ENCODE peak calls at places on chromosomes 5 and 9, in seven cellular contexts. L, X, A, F, O, N and S are unnamed samples.

GRCh38 chr9:70488098-70488792 is 73.8 kb upstream of the KLF9 start:
- DNase-seq in L (no peak), X (no peak), A (no peak), F (no peak), O (no peak), N (no peak), S (no peak)

GRCh38 chr9:127353882-127354281 is 43.1 kb upstream of the SLC2A8 start:
- DNase-seq in L (no peak), X (no peak), A (no peak), F (no peak), O (no peak), N (no peak), S (no peak)

GRCh38 chr9:72882117-72882775 is 70.6 kb downstream of the ALDH1A1 start:
- DNase-seq in L (no peak), X (no peak), A (no peak), F (no peak), O (no peak), N (no peak), S (no peak)

GRCh38 chr9:99189887-99190596 is 31.7 kb downstream of the ALG2 start:
- DNase-seq in L (no peak), X (no peak), A (no peak), F (no peak), O (no peak), N (no peak), S (no peak)

GRCh38 chr5:158880514-158881001 is 219.2 kb downstream of the EBF1 start:
- DNase-seq in L (no peak), X (no peak), A (no peak), F (no peak), O (no peak), N (no peak), S (no peak)

GRCh38 chr5:33774323-33774722 is 117.5 kb downstream of the ADAMTS12 start:
- DNase-seq in L (no peak), X (no peak), A (no peak), F (no peak), O (no peak), N (no peak), S (no peak)

GRCh38 chr5:72079288-72079687 is 28.0 kb upstream of the MAP1B start:
- DNase-seq in L (peak; percentile 88), X (peak; percentile 78), A (no peak), F (no peak), O (no peak), N (no peak), S (no peak)

GRCh38 chr9:134629061-134629585 is 12.5 kb upstream of the COL5A1 start:
- DNase-seq in L (no peak), X (peak; percentile 59), A (no peak), F (no peak), O (no peak), N (no peak), S (no peak)

GRCh38 chr5:94890907-94891306 is 272.4 kb downstream of the SLF1 start:
- DNase-seq in L (no peak), X (no peak), A (no peak), F (no peak), O (no peak), N (no peak), S (no peak)

GRCh38 chr5:178114325-178115135 is 1.2 kb downstream of the N4BP3 start:
- DNase-seq in L (peak; percentile 67), X (peak; percentile 82), A (no peak), F (no peak), O (no peak), N (peak; percentile 41), S (peak; percentile 63)

GRCh38 chr9:101408374-101409078 is 9.9 kb downstream of the ZNF189 start:
- DNase-seq in L (peak; percentile 23), X (no peak), A (no peak), F (no peak), O (no peak), N (no peak), S (no peak)

GRCh38 chr5:167770461-167770860 is 521.0 kb upstream of the WWC1 start:
- DNase-seq in L (no peak), X (no peak), A (no peak), F (peak; percentile 71), O (no peak), N (no peak), S (no peak)

GRCh38 chr5:23446436-23446835 is 61.0 kb upstream of the PRDM9 start:
- DNase-seq in L (no peak), X (no peak), A (no peak), F (no peak), O (no peak), N (no peak), S (no peak)

GRCh38 chr5:151383011-151383410 is 35.7 kb upstream of the SLC36A2 start:
- DNase-seq in L (no peak), X (no peak), A (no peak), F (no peak), O (no peak), N (no peak), S (no peak)

GRCh38 chr5:67094476-67095300 is 101.9 kb downstream of the CD180 start:
- DNase-seq in L (peak; percentile 85), X (peak; percentile 58), A (peak; percentile 12), F (peak; percentile 37), O (no peak), N (no peak), S (no peak)

GRCh38 chr9:385818-386398 is 171.2 kb downstream of the DOCK8 start:
- DNase-seq in L (peak; percentile 81), X (no peak), A (peak; percentile 66), F (peak; percentile 24), O (peak; percentile 14), N (no peak), S (no peak)

GRCh38 chr5:132251220-132251725 is 6.2 kb upstream of the PDLIM4 start:
- DNase-seq in L (no peak), X (no peak), A (peak; percentile 86), F (no peak), O (no peak), N (no peak), S (no peak)

GRCh38 chr9:37486616-37487544 is 1.1 kb downstream of the POLR1E start:
- DNase-seq in L (peak; percentile 48), X (no peak), A (no peak), F (peak; percentile 85), O (no peak), N (no peak), S (no peak)

GRCh38 chr9:124455820-124456219 is 5.6 kb downstream of the ADGRD2 start:
- DNase-seq in L (no peak), X (no peak), A (no peak), F (no peak), O (no peak), N (no peak), S (no peak)

GRCh38 chr5:158234323-158235158 is 375.6 kb upstream of the CLINT1 start:
- DNase-seq in L (peak; percentile 19), X (no peak), A (no peak), F (no peak), O (peak; percentile 51), N (no peak), S (no peak)

GRCh38 chr9:33905137-33905536 is 88.2 kb downstream of the UBE2R2 start:
- DNase-seq in L (no peak), X (no peak), A (no peak), F (no peak), O (no peak), N (no peak), S (no peak)

GRCh38 chr9:33751536-33752129 is 43.7 kb upstream of the PRSS3 start:
- DNase-seq in L (no peak), X (no peak), A (no peak), F (no peak), O (no peak), N (no peak), S (no peak)

GRCh38 chr9:77307166-77307565 is 129.8 kb downstream of the VPS13A start:
- DNase-seq in L (no peak), X (no peak), A (no peak), F (no peak), O (no peak), N (no peak), S (no peak)

GRCh38 chr5:143161893-143162520 is 241.5 kb downstream of the NR3C1 start:
- DNase-seq in L (no peak), X (no peak), A (no peak), F (peak; percentile 61), O (no peak), N (no peak), S (no peak)

GRCh38 chr5:1086871-1087270 is 25.0 kb downstream of the SLC12A7 start:
- DNase-seq in L (no peak), X (no peak), A (no peak), F (no peak), O (no peak), N (no peak), S (no peak)

GRCh38 chr5:14035859-14036440 is 91.5 kb upstream of the DNAH5 start:
- DNase-seq in L (peak; percentile 99), X (no peak), A (peak; percentile 98), F (peak; percentile 88), O (peak; percentile 33), N (no peak), S (no peak)

GRCh38 chr5:113266913-113267227 is 167.9 kb downstream of the TSSK1B start:
- DNase-seq in L (no peak), X (no peak), A (no peak), F (no peak), O (no peak), N (no peak), S (no peak)

GRCh38 chr5:140550147-140551079 is 3.0 kb downstream of the EIF4EBP3 start:
- DNase-seq in L (no peak), X (no peak), A (no peak), F (no peak), O (no peak), N (no peak), S (no peak)

GRCh38 chr5:181052928-181053759 is 13.1 kb downstream of the BTNL9 start:
- DNase-seq in L (no peak), X (no peak), A (no peak), F (no peak), O (no peak), N (no peak), S (peak; percentile 9)

GRCh38 chr5:3335301-3335700 is 260.3 kb upstream of the IRX1 start:
- DNase-seq in L (no peak), X (no peak), A (no peak), F (no peak), O (no peak), N (no peak), S (no peak)

GRCh38 chr9:97109194-97109811 is 70.4 kb upstream of the CTSV start:
- DNase-seq in L (peak; percentile 86), X (no peak), A (peak; percentile 56), F (no peak), O (no peak), N (peak; percentile 8), S (no peak)

GRCh38 chr5:56123531-56124243 is 109.4 kb downstream of the ANKRD55 start:
- DNase-seq in L (peak; percentile 98), X (peak; percentile 91), A (peak; percentile 96), F (peak; percentile 96), O (peak; percentile 32), N (no peak), S (no peak)

GRCh38 chr9:34125681-34126206 is 754 bp downstream of the DCAF12 start:
- DNase-seq in L (peak; percentile 60), X (no peak), A (peak; percentile 27), F (no peak), O (no peak), N (no peak), S (no peak)